ENCODE peak calls at places on chromosomes 6 and 20, in four cellular contexts. F, D, G and L are unnamed samples.
A peak's percentile ranks its signal among the peaks of the same experiment; 100 is the strongest.

GRCh38 chr6:138012682-138013081 is 94.5 kb downstream of the PERP start:
- DNase-seq in F (no peak), G (no peak), D (no peak), L (no peak)

GRCh38 chr6:149471801-149472200 is 13.0 kb downstream of the ZC3H12D start:
- DNase-seq in G (no peak), F (no peak), D (no peak), L (no peak)

GRCh38 chr6:10338151-10338550 is 76.7 kb downstream of the TFAP2A start:
- DNase-seq in F (no peak), G (peak; percentile 37), D (no peak), L (no peak)

GRCh38 chr20:58194176-58194796 is 34.2 kb downstream of the ANKRD60 start:
- DNase-seq in F (no peak), D (no peak), G (peak; percentile 12), L (no peak)

GRCh38 chr20:7939663-7940062 is 595 bp downstream of the HAO1 start:
- DNase-seq in F (no peak), G (no peak), D (no peak), L (no peak)

GRCh38 chr20:13400453-13400852 is 179.4 kb downstream of the ISM1 start:
- DNase-seq in D (no peak), F (no peak), G (no peak), L (no peak)

GRCh38 chr6:146914563-146915483 is 289.4 kb upstream of the STXBP5 start:
- DNase-seq in F (peak; percentile 82), G (peak; percentile 98), D (peak; percentile 54), L (peak; percentile 64)

GRCh38 chr20:42313704-42314103 is 695.5 kb upstream of the CHD6 start:
- DNase-seq in D (no peak), F (no peak), G (no peak), L (no peak)

GRCh38 chr6:39929039-39929732 is 5.1 kb downstream of the MOCS1 start:
- DNase-seq in F (no peak), G (no peak), D (no peak), L (no peak)

GRCh38 chr6:96450082-96450759 is 71.4 kb upstream of the UFL1 start:
- DNase-seq in D (no peak), G (peak; percentile 13), F (no peak), L (no peak)

GRCh38 chr20:39913274-39913673 is 775.8 kb downstream of the MAFB start:
- DNase-seq in G (peak; percentile 9), F (no peak), D (no peak), L (no peak)

GRCh38 chr6:112437053-112437452 is 89.9 kb downstream of the RFPL4B start:
- DNase-seq in G (peak; percentile 14), F (no peak), D (no peak), L (no peak)

GRCh38 chr20:17742426-17743130 is 42.8 kb downstream of the BANF2 start:
- DNase-seq in D (no peak), G (no peak), F (no peak), L (no peak)

GRCh38 chr6:168133707-168134398 is 54.8 kb upstream of the FRMD1 start:
- DNase-seq in G (no peak), D (no peak), F (no peak), L (peak; percentile 54)

GRCh38 chr20:19735446-19735845 is 22.6 kb upstream of the RIN2 start:
- DNase-seq in F (peak; percentile 86), G (peak; percentile 85), D (peak; percentile 89), L (peak; percentile 88)

GRCh38 chr20:22584630-22584921 is 204 bp upstream of the FOXA2 start:
- DNase-seq in D (no peak), F (peak; percentile 96), G (no peak), L (no peak)

GRCh38 chr6:54234539-54234938 is 73.7 kb upstream of the TINAG start:
- DNase-seq in D (no peak), F (no peak), G (no peak), L (no peak)

GRCh38 chr20:14521016-14521415 is 183.6 kb upstream of the FLRT3 start:
- DNase-seq in F (no peak), D (no peak), G (no peak), L (no peak)

GRCh38 chr6:150492507-150492906 is 107.2 kb upstream of the PLEKHG1 start:
- DNase-seq in D (no peak), G (peak; percentile 32), F (peak; percentile 42), L (no peak)

GRCh38 chr20:3846378-3846739 is 275 bp upstream of the MAVS start:
- DNase-seq in G (no peak), F (no peak), D (no peak), L (no peak)

GRCh38 chr6:9977451-9977850 is 437.4 kb downstream of the TFAP2A start:
- DNase-seq in D (no peak), F (no peak), G (no peak), L (no peak)

GRCh38 chr6:92110390-92110789 is 1309.0 kb downstream of the EPHA7 start:
- DNase-seq in D (no peak), F (no peak), G (peak; percentile 18), L (no peak)

GRCh38 chr20:23823621-23824324 is 2.8 kb downstream of the CST2 start:
- DNase-seq in D (no peak), G (no peak), F (no peak), L (no peak)

GRCh38 chr20:25204550-25205276 is 9.2 kb downstream of the ENTPD6 start:
- DNase-seq in F (no peak), D (no peak), G (no peak), L (no peak)

GRCh38 chr20:23881371-23881770 is 1.8 kb upstream of the CST5 start:
- DNase-seq in F (no peak), G (no peak), D (no peak), L (no peak)

GRCh38 chr20:58219342-58219700 is 9.1 kb downstream of the ANKRD60 start:
- DNase-seq in F (peak; percentile 51), G (peak; percentile 29), D (no peak), L (no peak)

GRCh38 chr6:43076093-43076927 is at the start of gene PTK7:
- DNase-seq in G (peak; percentile 63), F (peak; percentile 28), D (no peak), L (no peak)

GRCh38 chr6:112289039-112289566 is 34.7 kb upstream of the LAMA4 start:
- DNase-seq in D (peak; percentile 72), F (no peak), G (peak; percentile 90), L (peak; percentile 84)

GRCh38 chr20:51802170-51802745 is at the start of gene SALL4:
- DNase-seq in F (no peak), D (no peak), G (peak; percentile 23), L (no peak)

GRCh38 chr6:31829633-31830492 is 2.3 kb downstream of the HSPA1B start:
- DNase-seq in G (no peak), D (no peak), F (peak; percentile 51), L (no peak)
- H3K4me1 ChIP-seq in G (peaks cover 2% of the 10 kb centered on the region), D (no peaks in the 10 kb centered on the region), F (peaks cover 22% of the 10 kb centered on the region), L (no peaks in the 10 kb centered on the region)

GRCh38 chr6:128397996-128398395 is 122.4 kb downstream of the PTPRK start:
- DNase-seq in F (no peak), D (no peak), G (no peak), L (no peak)
- H3K4me3 ChIP-seq in F (no peak overlapping the region), D (no peak overlapping the region), G (no peak overlapping the region), L (no peak overlapping the region)

DNA sequence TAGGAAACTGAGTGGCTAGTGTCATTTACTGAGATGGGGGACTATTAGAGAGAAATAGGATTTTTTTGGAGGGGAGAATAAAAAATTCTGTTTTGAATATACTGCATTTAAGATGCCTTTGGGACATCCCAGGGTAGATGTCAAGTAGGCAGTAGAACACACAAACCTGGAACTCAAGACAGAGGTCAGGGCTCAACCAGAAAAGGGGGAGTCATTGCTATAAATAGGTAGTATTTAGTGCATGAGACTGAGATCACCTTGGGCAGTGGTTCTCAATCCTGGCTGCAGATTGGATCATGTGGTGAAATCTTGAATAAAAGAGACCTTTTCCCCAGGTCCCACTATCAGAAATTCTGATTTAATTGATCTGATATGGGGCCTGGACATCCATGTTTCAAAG is 110.5 kb upstream of the SUPT3H start:
- DNase-seq in G (no peak), D (no peak), F (no peak), L (no peak)
- H3K4me1 ChIP-seq in G (peaks cover 3% of the 10 kb centered on the region), D (no peaks in the 10 kb centered on the region), F (no peaks in the 10 kb centered on the region), L (no peaks in the 10 kb centered on the region)

GRCh38 chr20:21520702-21521595 is 7.1 kb upstream of the NKX2-2 start:
- DNase-seq in F (no peak), D (no peak), G (peak; percentile 33), L (no peak)

GRCh38 chr20:21521596-21522478 is 8.0 kb upstream of the NKX2-2 start:
- DNase-seq in F (no peak), G (no peak), D (no peak), L (no peak)

GRCh38 chr20:21523398-21523868 is 9.6 kb upstream of the NKX2-2 start:
- DNase-seq in D (no peak), F (no peak), G (no peak), L (no peak)

GRCh38 chr20:21523895-21524294 is 10.0 kb upstream of the NKX2-2 start:
- DNase-seq in D (no peak), F (no peak), G (no peak), L (no peak)

DNA sequence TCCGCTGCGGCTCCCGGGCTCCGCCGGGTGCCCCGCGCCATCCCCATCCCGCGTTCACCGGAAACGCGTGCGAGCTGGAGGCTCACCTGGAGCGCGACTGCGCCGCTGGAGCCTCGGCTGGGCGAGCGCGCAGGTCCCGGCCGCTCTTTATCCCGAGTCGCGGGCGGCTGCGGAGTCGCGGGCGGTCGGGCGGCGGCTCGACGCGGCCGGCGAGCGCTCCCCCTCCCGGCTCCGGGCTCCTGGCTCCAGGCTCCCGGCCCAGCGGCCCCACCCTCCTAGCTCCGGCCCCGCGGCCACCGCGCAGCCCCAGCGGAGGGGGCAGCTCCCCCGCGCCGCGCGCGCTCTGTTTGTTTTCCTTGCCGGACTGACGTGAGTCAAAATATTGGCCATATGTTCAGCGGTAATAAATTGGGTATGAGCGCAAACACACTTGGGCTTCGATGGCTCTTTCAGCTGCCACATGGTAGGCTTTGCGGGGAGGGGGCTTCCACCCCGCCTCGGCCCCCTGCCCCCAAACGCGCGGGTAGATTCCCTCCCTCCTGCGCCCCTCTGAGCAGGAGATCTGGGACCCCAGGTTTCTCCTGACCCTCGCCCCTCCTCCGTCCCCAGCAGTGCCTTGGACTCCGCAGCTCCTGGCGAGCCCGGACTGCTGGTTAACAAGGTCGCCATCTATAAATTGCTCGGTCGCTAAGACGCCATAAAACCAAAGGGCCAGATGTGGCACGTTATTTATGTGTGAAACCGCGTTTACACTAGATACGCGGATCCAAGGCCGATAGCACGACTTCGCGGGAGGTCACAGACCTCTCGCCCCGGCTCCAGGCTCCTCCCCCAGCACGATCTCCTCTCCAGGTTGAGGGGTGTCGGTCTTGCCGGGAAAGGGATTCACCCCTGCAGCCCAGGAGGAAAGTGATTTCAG is 8.9 kb upstream of the NKX2-2 start:
- DNase-seq in D (no peak), G (no peak), F (no peak), L (no peak)
- H3K4me3 ChIP-seq in D (peak overlapping the region; percentile 16), G (no peak overlapping the region), F (peak overlapping the region; percentile 27), L (no peak overlapping the region)